ENCODE peak calls at places on chromosome 4, in six cellular contexts. One of them, this sample, is unnamed.

GRCh38 chr4:80307183-80307735 is 28.3 kb upstream of the CFAP299 start:
- DNase-seq in lower lobe of right lung: no peak
- DNase-seq in right lobe of liver: no peak
- DNase-seq in kidney: no peak
- DNase-seq in IMR-90: peak
- DNase-seq in dorsolateral prefrontal cortex: no peak
- DNase-seq in this sample: no peak

GRCh38 chr4:6763330-6763851 is 19.1 kb upstream of the KIAA0232 start:
- DNase-seq in lower lobe of right lung: peak
- DNase-seq in right lobe of liver: no peak
- DNase-seq in kidney: peak
- DNase-seq in IMR-90: no peak
- DNase-seq in dorsolateral prefrontal cortex: no peak
- DNase-seq in this sample: peak

GRCh38 chr4:171308661-171309060 is 504.5 kb upstream of the GALNTL6 start:
- DNase-seq in lower lobe of right lung: no peak
- DNase-seq in right lobe of liver: no peak
- DNase-seq in kidney: no peak
- DNase-seq in IMR-90: no peak
- DNase-seq in dorsolateral prefrontal cortex: no peak
- DNase-seq in this sample: no peak

GRCh38 chr4:162274354-162274753 is 110.6 kb upstream of the FSTL5 start:
- DNase-seq in lower lobe of right lung: no peak
- DNase-seq in right lobe of liver: no peak
- DNase-seq in kidney: no peak
- DNase-seq in IMR-90: no peak
- DNase-seq in dorsolateral prefrontal cortex: no peak
- DNase-seq in this sample: no peak

GRCh38 chr4:70531981-70532380 is 13.6 kb downstream of the AMTN start:
- DNase-seq in lower lobe of right lung: no peak
- DNase-seq in right lobe of liver: no peak
- DNase-seq in kidney: no peak
- DNase-seq in IMR-90: no peak
- DNase-seq in dorsolateral prefrontal cortex: no peak
- DNase-seq in this sample: peak

GRCh38 chr4:183971938-183972490 is 66.9 kb downstream of the STOX2 start:
- DNase-seq in lower lobe of right lung: no peak
- DNase-seq in right lobe of liver: no peak
- DNase-seq in kidney: no peak
- DNase-seq in IMR-90: no peak
- DNase-seq in dorsolateral prefrontal cortex: no peak
- DNase-seq in this sample: no peak

GRCh38 chr4:148514581-148514980 is 72.4 kb upstream of the NR3C2 start:
- DNase-seq in lower lobe of right lung: no peak
- DNase-seq in right lobe of liver: no peak
- DNase-seq in kidney: no peak
- DNase-seq in IMR-90: no peak
- DNase-seq in dorsolateral prefrontal cortex: no peak
- DNase-seq in this sample: no peak

GRCh38 chr4:40058121-40058520 is 1.5 kb downstream of the N4BP2 start:
- DNase-seq in lower lobe of right lung: no peak
- DNase-seq in right lobe of liver: no peak
- DNase-seq in kidney: no peak
- DNase-seq in IMR-90: no peak
- DNase-seq in dorsolateral prefrontal cortex: no peak
- DNase-seq in this sample: no peak

GRCh38 chr4:56978750-56979303 is at the start of gene POLR2B:
- DNase-seq in lower lobe of right lung: peak
- DNase-seq in right lobe of liver: peak
- DNase-seq in kidney: peak
- DNase-seq in IMR-90: peak
- DNase-seq in dorsolateral prefrontal cortex: peak
- DNase-seq in this sample: peak

GRCh38 chr4:129046055-129046959 is 47.0 kb downstream of the SCLT1 start:
- DNase-seq in lower lobe of right lung: no peak
- DNase-seq in right lobe of liver: no peak
- DNase-seq in kidney: no peak
- DNase-seq in IMR-90: no peak
- DNase-seq in dorsolateral prefrontal cortex: no peak
- DNase-seq in this sample: no peak

GRCh38 chr4:34170941-34171340 is 2073.4 kb downstream of the ARAP2 start:
- DNase-seq in lower lobe of right lung: no peak
- DNase-seq in right lobe of liver: no peak
- DNase-seq in kidney: no peak
- DNase-seq in IMR-90: peak
- DNase-seq in dorsolateral prefrontal cortex: no peak
- DNase-seq in this sample: no peak

GRCh38 chr4:128583753-128584712 is 225.5 kb upstream of the JADE1 start:
- DNase-seq in lower lobe of right lung: no peak
- DNase-seq in right lobe of liver: peak
- DNase-seq in kidney: no peak
- DNase-seq in IMR-90: no peak
- DNase-seq in dorsolateral prefrontal cortex: no peak
- DNase-seq in this sample: no peak

GRCh38 chr4:91840359-91840758 is 463.4 kb upstream of the GRID2 start:
- DNase-seq in lower lobe of right lung: no peak
- DNase-seq in right lobe of liver: no peak
- DNase-seq in kidney: no peak
- DNase-seq in IMR-90: no peak
- DNase-seq in dorsolateral prefrontal cortex: no peak
- DNase-seq in this sample: no peak

GRCh38 chr4:106497271-106497670 is 128.7 kb upstream of the GIMD1 start:
- DNase-seq in lower lobe of right lung: no peak
- DNase-seq in right lobe of liver: no peak
- DNase-seq in kidney: no peak
- DNase-seq in IMR-90: no peak
- DNase-seq in dorsolateral prefrontal cortex: no peak
- DNase-seq in this sample: no peak

GRCh38 chr4:112633477-112634235 is 3.1 kb downstream of the ZGRF1 start:
- DNase-seq in lower lobe of right lung: no peak
- DNase-seq in right lobe of liver: no peak
- DNase-seq in kidney: no peak
- DNase-seq in IMR-90: peak
- DNase-seq in dorsolateral prefrontal cortex: no peak
- DNase-seq in this sample: peak

GRCh38 chr4:14221176-14221575 is 593.7 kb upstream of the BOD1L1 start:
- DNase-seq in lower lobe of right lung: no peak
- DNase-seq in right lobe of liver: no peak
- DNase-seq in kidney: no peak
- DNase-seq in IMR-90: peak
- DNase-seq in dorsolateral prefrontal cortex: no peak
- DNase-seq in this sample: no peak

GRCh38 chr4:101306225-101306624 is 41.1 kb downstream of the PPP3CA start:
- DNase-seq in lower lobe of right lung: peak
- DNase-seq in right lobe of liver: no peak
- DNase-seq in kidney: no peak
- DNase-seq in IMR-90: no peak
- DNase-seq in dorsolateral prefrontal cortex: no peak
- DNase-seq in this sample: no peak

GRCh38 chr4:109645874-109646591 is 57.2 kb downstream of the CASP6 start:
- DNase-seq in lower lobe of right lung: no peak
- DNase-seq in right lobe of liver: no peak
- DNase-seq in kidney: no peak
- DNase-seq in IMR-90: no peak
- DNase-seq in dorsolateral prefrontal cortex: no peak
- DNase-seq in this sample: no peak

GRCh38 chr4:76194325-76194724 is 19.3 kb downstream of the SCARB2 start:
- DNase-seq in lower lobe of right lung: no peak
- DNase-seq in right lobe of liver: no peak
- DNase-seq in kidney: no peak
- DNase-seq in IMR-90: peak
- DNase-seq in dorsolateral prefrontal cortex: no peak
- DNase-seq in this sample: peak

GRCh38 chr4:152663203-152664066 is 16.4 kb downstream of the TMEM154 start:
- DNase-seq in lower lobe of right lung: no peak
- DNase-seq in right lobe of liver: no peak
- DNase-seq in kidney: no peak
- DNase-seq in IMR-90: no peak
- DNase-seq in dorsolateral prefrontal cortex: no peak
- DNase-seq in this sample: no peak

GRCh38 chr4:18691431-18692200 is 670.1 kb upstream of the LCORL start:
- DNase-seq in lower lobe of right lung: no peak
- DNase-seq in right lobe of liver: peak
- DNase-seq in kidney: no peak
- DNase-seq in IMR-90: no peak
- DNase-seq in dorsolateral prefrontal cortex: no peak
- DNase-seq in this sample: no peak

GRCh38 chr4:138090918-138091659 is 151.1 kb downstream of the SLC7A11 start:
- DNase-seq in lower lobe of right lung: no peak
- DNase-seq in right lobe of liver: no peak
- DNase-seq in kidney: no peak
- DNase-seq in IMR-90: no peak
- DNase-seq in dorsolateral prefrontal cortex: no peak
- DNase-seq in this sample: no peak

GRCh38 chr4:74823194-74823593 is 28.9 kb upstream of the BTC start:
- DNase-seq in lower lobe of right lung: no peak
- DNase-seq in right lobe of liver: no peak
- DNase-seq in kidney: no peak
- DNase-seq in IMR-90: no peak
- DNase-seq in dorsolateral prefrontal cortex: no peak
- DNase-seq in this sample: no peak

GRCh38 chr4:74822603-74823002 is 28.3 kb upstream of the BTC start:
- DNase-seq in lower lobe of right lung: no peak
- DNase-seq in right lobe of liver: no peak
- DNase-seq in kidney: no peak
- DNase-seq in IMR-90: no peak
- DNase-seq in dorsolateral prefrontal cortex: no peak
- DNase-seq in this sample: no peak

DNA sequence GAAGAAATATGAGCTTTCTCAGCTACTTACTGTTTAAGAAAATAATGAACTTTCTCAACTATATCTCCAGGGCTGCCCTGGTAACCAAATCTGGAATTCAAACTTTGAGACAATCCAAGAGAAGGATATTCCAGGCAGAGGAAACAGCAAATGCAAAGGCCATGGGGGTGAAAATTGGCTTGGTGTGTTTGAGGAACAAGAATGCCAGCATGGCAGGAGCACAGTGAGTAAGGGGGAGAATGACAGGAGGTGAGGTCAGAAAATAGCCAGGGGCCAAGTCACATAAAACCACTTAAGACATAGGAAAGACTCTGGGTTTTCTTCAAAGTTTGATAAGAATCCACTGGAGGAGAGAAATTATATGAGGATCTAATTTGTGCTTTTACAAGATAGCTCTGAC is 27.2 kb upstream of the BTC start:
- DNase-seq in lower lobe of right lung: no peak
- DNase-seq in right lobe of liver: no peak
- DNase-seq in kidney: no peak
- DNase-seq in IMR-90: no peak
- DNase-seq in dorsolateral prefrontal cortex: no peak
- DNase-seq in this sample: no peak
- H3K27ac ChIP-seq in lower lobe of right lung: no peak
- H3K27ac ChIP-seq in right lobe of liver: no peak
- H3K27ac ChIP-seq in kidney: no peak
- H3K27ac ChIP-seq in IMR-90: no peak
- H3K27ac ChIP-seq in dorsolateral prefrontal cortex: no peak
- H3K27ac ChIP-seq in this sample: no peak

DNA sequence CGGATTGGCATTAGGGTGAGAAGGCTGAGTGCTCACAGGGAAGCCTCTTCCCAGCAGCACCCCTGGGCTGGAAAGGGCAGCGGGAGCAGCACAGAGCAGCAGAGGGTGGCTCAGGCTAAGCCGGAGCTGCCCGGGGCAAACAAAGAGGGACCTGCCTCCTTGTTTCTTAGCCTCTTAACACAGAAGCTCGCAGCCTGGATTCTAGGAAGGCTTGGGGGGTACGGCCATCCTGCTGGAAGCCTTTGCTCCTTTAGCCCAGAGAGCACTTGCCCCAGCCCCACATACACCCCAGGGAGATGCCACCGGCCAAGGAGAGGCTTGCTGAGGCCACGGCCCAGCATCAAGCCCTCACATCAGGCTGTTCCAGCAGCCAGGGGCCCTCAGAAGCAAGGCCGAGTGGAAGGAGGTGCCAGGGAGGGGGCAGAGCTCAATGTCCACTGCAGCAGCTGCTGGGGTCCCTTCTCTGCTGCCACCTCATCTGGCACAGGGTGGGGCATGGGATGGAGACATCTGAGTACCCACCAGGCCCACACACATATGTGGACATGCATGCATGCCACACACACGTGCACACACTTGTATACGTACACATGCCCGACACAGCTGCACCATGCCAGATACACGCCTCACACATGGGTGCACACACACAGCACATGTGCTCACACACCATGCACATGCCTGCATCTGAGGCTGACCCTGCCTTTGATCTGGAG is 20.3 kb upstream of the SPON2 start:
- DNase-seq in lower lobe of right lung: no peak
- DNase-seq in right lobe of liver: peak
- DNase-seq in kidney: peak
- DNase-seq in IMR-90: no peak
- DNase-seq in dorsolateral prefrontal cortex: peak
- DNase-seq in this sample: peak
- H3K27ac ChIP-seq in lower lobe of right lung: peak
- H3K27ac ChIP-seq in right lobe of liver: peak
- H3K27ac ChIP-seq in kidney: peak
- H3K27ac ChIP-seq in IMR-90: peak
- H3K27ac ChIP-seq in dorsolateral prefrontal cortex: peak
- H3K27ac ChIP-seq in this sample: peak

GRCh38 chr4:180285796-180286195 is 1957.4 kb upstream of the TENM3 start:
- DNase-seq in lower lobe of right lung: no peak
- DNase-seq in right lobe of liver: no peak
- DNase-seq in kidney: no peak
- DNase-seq in IMR-90: no peak
- DNase-seq in dorsolateral prefrontal cortex: no peak
- DNase-seq in this sample: no peak

GRCh38 chr4:180284267-180284666 is 1958.9 kb upstream of the TENM3 start:
- DNase-seq in lower lobe of right lung: no peak
- DNase-seq in right lobe of liver: no peak
- DNase-seq in kidney: no peak
- DNase-seq in IMR-90: no peak
- DNase-seq in dorsolateral prefrontal cortex: no peak
- DNase-seq in this sample: no peak

GRCh38 chr4:180280076-180280475 is 1963.1 kb upstream of the TENM3 start:
- DNase-seq in lower lobe of right lung: no peak
- DNase-seq in right lobe of liver: no peak
- DNase-seq in kidney: no peak
- DNase-seq in IMR-90: no peak
- DNase-seq in dorsolateral prefrontal cortex: no peak
- DNase-seq in this sample: no peak

GRCh38 chr4:180281726-180282125 is 1961.5 kb upstream of the TENM3 start:
- DNase-seq in lower lobe of right lung: no peak
- DNase-seq in right lobe of liver: no peak
- DNase-seq in kidney: no peak
- DNase-seq in IMR-90: no peak
- DNase-seq in dorsolateral prefrontal cortex: no peak
- DNase-seq in this sample: no peak
- H3K27ac ChIP-seq in lower lobe of right lung: no peak
- H3K27ac ChIP-seq in right lobe of liver: no peak
- H3K27ac ChIP-seq in kidney: no peak
- H3K27ac ChIP-seq in IMR-90: no peak
- H3K27ac ChIP-seq in dorsolateral prefrontal cortex: no peak
- H3K27ac ChIP-seq in this sample: no peak

DNA sequence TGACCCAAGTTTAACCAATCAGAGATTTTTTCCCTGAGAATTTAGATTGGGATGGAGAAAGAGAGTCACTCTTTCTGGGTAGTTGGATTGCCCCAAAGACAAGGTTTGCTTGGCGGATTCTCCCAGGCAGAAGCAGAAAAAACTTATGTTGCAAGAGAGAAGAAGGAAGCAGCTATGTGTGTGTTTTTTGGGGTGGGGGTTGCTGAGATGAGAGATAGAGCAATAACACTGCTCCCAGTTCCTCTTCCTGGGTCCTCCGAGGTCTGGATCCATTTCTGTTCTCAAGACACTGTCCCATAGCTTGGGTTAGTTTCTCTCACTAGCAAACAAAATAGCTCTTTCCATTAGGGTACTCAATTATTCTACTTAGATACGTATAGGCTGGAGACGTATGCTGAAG is 222.1 kb downstream of the STIM2 start:
- DNase-seq in lower lobe of right lung: no peak
- DNase-seq in right lobe of liver: no peak
- DNase-seq in kidney: no peak
- DNase-seq in IMR-90: no peak
- DNase-seq in dorsolateral prefrontal cortex: no peak
- DNase-seq in this sample: no peak
- H3K27ac ChIP-seq in lower lobe of right lung: no peak
- H3K27ac ChIP-seq in right lobe of liver: no peak
- H3K27ac ChIP-seq in kidney: no peak
- H3K27ac ChIP-seq in IMR-90: no peak
- H3K27ac ChIP-seq in dorsolateral prefrontal cortex: no peak
- H3K27ac ChIP-seq in this sample: no peak